ENCODE peak calls at places on chromosome 10, in seven cellular contexts. E is fibroblast of pulmonary artery; F is CD8-positive, alpha-beta memory T cell; U is left ventricle myocardium inferior; S is IMR-90; O is esophagus muscularis mucosa; Z is cardiac fibroblast. B is an unnamed sample.

GRCh38 chr10:22321831-22322662 is 1.1 kb downstream of the BMI1 start:
- DNase-seq in O (no peak), S (no peak), F (peak), E (no peak), U (no peak), Z (peak), B (no peak)

GRCh38 chr10:2883238-2883637 is 184.1 kb upstream of the PFKP start:
- DNase-seq in E (no peak), O (no peak), Z (no peak), S (no peak), F (no peak), U (no peak), B (no peak)

GRCh38 chr10:62014510-62014909 is 113.0 kb downstream of the ARID5B start:
- DNase-seq in O (no peak), U (no peak), F (no peak), S (no peak), Z (no peak), E (no peak), B (no peak)

GRCh38 chr10:16792675-16793074 is 24.5 kb downstream of the RSU1 start:
- DNase-seq in F (no peak), Z (peak), E (peak), S (peak), U (peak), O (no peak), B (no peak)

GRCh38 chr10:79390551-79391229 is 43.4 kb downstream of the PPIF start:
- DNase-seq in U (peak), Z (no peak), O (no peak), E (no peak), S (no peak), F (peak), B (no peak)

GRCh38 chr10:21292763-21293517 is 232.5 kb downstream of the SKIDA1 start:
- DNase-seq in F (no peak), Z (peak), E (peak), S (peak), U (peak), O (no peak), B (peak)

GRCh38 chr10:91104185-91105041 is 116.0 kb upstream of the PCGF5 start:
- DNase-seq in E (peak), O (no peak), F (no peak), S (no peak), U (no peak), Z (no peak), B (peak)

GRCh38 chr10:122630526-122630925 is 69.1 kb downstream of the C10orf120 start:
- DNase-seq in F (no peak), S (no peak), E (no peak), U (no peak), Z (no peak), O (no peak), B (no peak)

GRCh38 chr10:74875966-74876365 is 49.6 kb downstream of the KAT6B start:
- DNase-seq in Z (no peak), S (peak), U (no peak), F (no peak), E (no peak), O (no peak), B (no peak)

GRCh38 chr10:32981760-32982159 is 23.7 kb upstream of the ITGB1 start:
- DNase-seq in E (peak), U (peak), F (peak), O (no peak), Z (peak), S (peak), B (no peak)

GRCh38 chr10:132643709-132644543 is 106.3 kb downstream of the INPP5A start:
- DNase-seq in E (no peak), Z (no peak), O (no peak), U (no peak), F (no peak), S (no peak), B (no peak)

GRCh38 chr10:70890917-70891431 is 2.6 kb upstream of the PCBD1 start:
- DNase-seq in Z (no peak), U (peak), E (peak), O (no peak), S (no peak), F (no peak), B (peak)

GRCh38 chr10:72334196-72334831 is 20.4 kb downstream of the DNAJB12 start:
- DNase-seq in S (peak), F (no peak), Z (peak), O (no peak), E (peak), U (peak), B (peak)

GRCh38 chr10:4080225-4080624 is 295.2 kb upstream of the KLF6 start:
- DNase-seq in U (no peak), S (no peak), O (no peak), F (no peak), Z (no peak), E (peak), B (no peak)

GRCh38 chr10:74081192-74081803 is 69.3 kb downstream of the AP3M1 start:
- DNase-seq in S (peak), U (no peak), O (peak), E (peak), F (peak), Z (peak), B (peak)

GRCh38 chr10:96655577-96656213 is 64.6 kb downstream of the PIK3AP1 start:
- DNase-seq in F (no peak), O (no peak), E (no peak), U (no peak), Z (no peak), S (no peak), B (no peak)

GRCh38 chr10:85645097-85645496 is 721.5 kb downstream of the GRID1 start:
- DNase-seq in Z (no peak), F (no peak), O (no peak), U (no peak), E (no peak), S (no peak), B (no peak)

GRCh38 chr10:114779803-114780609 is 41.6 kb upstream of the FHIP2A start:
- DNase-seq in E (peak), O (no peak), U (no peak), S (peak), F (no peak), Z (peak), B (no peak)

GRCh38 chr10:47025540-47026300 is 114.5 kb downstream of the PTPN20 start:
- DNase-seq in Z (peak), O (peak), E (peak), U (peak), F (no peak), S (peak), B (peak)

GRCh38 chr10:131269776-131270460 is 41.6 kb downstream of the TCERG1L start:
- DNase-seq in E (no peak), F (no peak), S (no peak), Z (no peak), U (no peak), O (no peak), B (no peak)

GRCh38 chr10:30538086-30538485 is 91.5 kb downstream of the LYZL2 start:
- DNase-seq in O (no peak), F (no peak), Z (peak), S (peak), U (no peak), E (peak), B (no peak)

GRCh38 chr10:30967654-30968421 is 63.8 kb downstream of the ZNF438 start:
- DNase-seq in F (no peak), Z (no peak), S (no peak), E (peak), O (no peak), U (no peak), B (no peak)

GRCh38 chr10:121183241-121183640 is 332.1 kb downstream of the WDR11 start:
- DNase-seq in U (no peak), S (no peak), F (no peak), O (no peak), E (no peak), Z (no peak), B (no peak)

GRCh38 chr10:112985701-112986510 is 35.9 kb downstream of the TCF7L2 start:
- DNase-seq in E (peak), Z (peak), U (no peak), O (no peak), F (no peak), S (peak), B (no peak)

GRCh38 chr10:18216482-18216881 is 76.3 kb downstream of the CACNB2 start:
- DNase-seq in O (no peak), S (peak), U (no peak), Z (peak), F (no peak), E (peak), B (no peak)

GRCh38 chr10:124230586-124231187 is 137.3 kb upstream of the CHST15 start:
- DNase-seq in E (no peak), U (no peak), S (no peak), O (no peak), Z (no peak), F (no peak), B (no peak)

GRCh38 chr10:89296227-89296648 is 5.6 kb upstream of the IFIT2 start:
- DNase-seq in E (peak), U (no peak), F (no peak), S (peak), Z (peak), O (no peak), B (no peak)

GRCh38 chr10:32205666-32206065 is 141.3 kb downstream of the EPC1 start:
- DNase-seq in O (no peak), F (no peak), Z (peak), S (peak), U (no peak), E (peak), B (no peak)

GRCh38 chr10:71076473-71077142 is 135.8 kb upstream of the UNC5B start:
- DNase-seq in S (no peak), U (no peak), O (peak), E (no peak), Z (no peak), F (no peak), B (no peak)

GRCh38 chr10:32166365-32166764 is 110.1 kb upstream of the KIF5B start:
- DNase-seq in F (no peak), S (no peak), U (no peak), Z (no peak), E (no peak), O (no peak), B (no peak)

GRCh38 chr10:63713191-63714144 is 192.3 kb downstream of the REEP3 start:
- DNase-seq in E (peak), F (no peak), U (peak), S (peak), O (no peak), Z (peak), B (peak)

GRCh38 chr10:120495226-120495625 is 38.2 kb downstream of the PLPP4 start:
- DNase-seq in E (peak), S (no peak), Z (no peak), U (no peak), O (no peak), F (no peak), B (peak)

GRCh38 chr10:76176166-76176550 is 744.7 kb downstream of the LRMDA start:
- DNase-seq in Z (no peak), E (no peak), U (no peak), F (no peak), O (peak), S (no peak), B (no peak)

GRCh38 chr10:26805567-26806245 is 55.1 kb downstream of the ABI1 start:
- DNase-seq in O (no peak), U (no peak), S (peak), Z (peak), F (no peak), E (peak), B (no peak)

GRCh38 chr10:92218569-92218968 is 72.3 kb downstream of the CPEB3 start:
- DNase-seq in S (no peak), U (no peak), E (no peak), F (no peak), Z (no peak), O (no peak), B (no peak)

GRCh38 chr10:101161494-101162299 is 30.6 kb downstream of the TLX1 start:
- DNase-seq in O (peak), F (peak), Z (peak), U (peak), E (peak), S (peak), B (peak)
- H3K4me3 ChIP-seq in O (peak), F (no peak), Z (peak), U (peak), E (peak), S (peak), B (peak)

GRCh38 chr10:5445006-5445405 is 32.6 kb downstream of the NET1 start:
- DNase-seq in F (no peak), Z (no peak), O (no peak), U (no peak), E (no peak), S (no peak), B (no peak)

GRCh38 chr10:5442056-5442989 is 30.0 kb downstream of the NET1 start:
- DNase-seq in F (no peak), O (no peak), Z (peak), E (peak), S (peak), U (no peak), B (peak)

GRCh38 chr10:5441106-5441505 is 28.7 kb downstream of the NET1 start:
- DNase-seq in F (no peak), U (no peak), O (no peak), Z (no peak), S (no peak), E (no peak), B (no peak)

GRCh38 chr10:5443429-5443828 is 31.1 kb downstream of the NET1 start:
- DNase-seq in E (no peak), S (no peak), O (no peak), F (no peak), Z (no peak), U (no peak), B (no peak)

DNA sequence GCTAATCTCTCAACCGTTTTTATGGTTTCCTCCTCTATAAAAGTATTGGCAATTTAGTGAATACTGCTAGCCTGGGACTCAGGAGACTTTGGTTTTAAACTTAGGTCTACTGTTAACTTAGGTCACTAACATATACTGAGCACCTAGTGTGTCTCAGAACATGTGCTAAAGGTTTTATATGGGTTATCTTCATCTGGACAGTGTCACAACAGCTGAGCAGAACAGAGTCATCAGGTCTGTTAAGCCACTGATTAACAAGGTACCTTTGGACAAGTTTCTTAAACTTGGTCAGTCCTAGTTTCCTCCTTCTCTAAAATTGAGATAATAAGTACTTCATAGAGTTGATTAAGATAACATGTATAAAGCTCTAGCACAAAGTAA is 30.6 kb downstream of the NET1 start:
- DNase-seq in S (no peak), E (no peak), F (no peak), Z (no peak), O (no peak), U (no peak), B (no peak)
- H3K4me3 ChIP-seq in S (no peak), E (no peak), F (no peak), Z (no peak), O (no peak), U (no peak), B (no peak)

DNA sequence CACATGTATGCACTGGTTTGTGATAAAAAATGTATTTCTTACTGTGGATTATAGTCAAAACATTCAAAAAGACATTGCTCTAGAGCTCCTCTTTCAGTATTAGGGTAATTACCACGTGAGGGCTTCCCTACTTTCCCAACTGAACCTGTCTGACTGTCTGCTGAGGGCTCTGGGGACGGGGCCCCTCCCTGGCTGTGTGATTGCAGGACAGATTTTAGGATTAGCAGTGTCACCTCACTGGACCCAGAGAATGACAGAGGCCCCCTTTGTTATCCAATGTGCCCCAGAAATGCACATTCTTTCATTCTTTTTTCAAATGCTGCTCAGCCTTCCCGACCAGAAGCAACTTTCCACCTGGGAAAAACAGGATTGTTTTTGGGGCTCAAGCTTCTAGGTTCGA is 43.6 kb upstream of the MXI1 start:
- DNase-seq in Z (no peak), O (no peak), F (no peak), S (no peak), E (no peak), U (no peak), B (no peak)
- H3K4me3 ChIP-seq in Z (no peak), O (no peak), F (no peak), S (no peak), E (no peak), U (no peak), B (no peak)

DNA sequence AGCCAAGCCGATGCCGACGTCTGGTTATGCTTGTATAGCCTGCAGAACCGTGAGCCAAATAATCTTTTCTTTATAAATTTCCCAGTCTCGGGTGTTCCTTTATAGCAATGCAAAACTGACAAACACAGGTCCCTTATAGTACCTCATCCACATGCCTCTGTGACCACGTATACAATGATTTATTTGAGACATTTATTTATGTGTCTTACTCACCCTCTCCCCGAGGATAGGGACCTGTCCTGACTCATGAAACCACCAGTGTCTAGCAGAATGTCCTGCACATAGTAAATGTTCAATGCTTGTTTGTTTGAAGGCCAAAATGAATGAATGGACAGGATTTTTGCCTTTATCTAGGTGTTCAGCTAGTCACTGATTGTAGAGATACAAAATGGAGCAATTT is 147.9 kb upstream of the FZD8 start:
- DNase-seq in E (peak), F (no peak), U (no peak), S (peak), O (no peak), Z (peak), B (no peak)
- H3K4me3 ChIP-seq in E (no peak), F (no peak), U (no peak), S (no peak), O (no peak), Z (no peak), B (no peak)

GRCh38 chr10:99562631-99563030 is 29.9 kb downstream of the NKX2-3 start:
- DNase-seq in U (no peak), E (no peak), S (no peak), F (no peak), O (no peak), Z (no peak), B (no peak)
- H3K4me3 ChIP-seq in U (no peak), E (no peak), S (no peak), F (no peak), O (no peak), Z (no peak), B (no peak)

GRCh38 chr10:28367419-28367818 is 64.6 kb upstream of the MPP7 start:
- DNase-seq in F (no peak), E (no peak), S (no peak), O (no peak), Z (no peak), U (no peak), B (no peak)

GRCh38 chr10:28365840-28366239 is 63.0 kb upstream of the MPP7 start:
- DNase-seq in S (no peak), E (no peak), Z (no peak), O (no peak), U (no peak), F (no peak), B (no peak)

GRCh38 chr10:28370107-28370835 is 67.4 kb upstream of the MPP7 start:
- DNase-seq in E (no peak), Z (no peak), O (no peak), S (no peak), F (no peak), U (no peak), B (no peak)

GRCh38 chr10:28366943-28367342 is 64.1 kb upstream of the MPP7 start:
- DNase-seq in Z (no peak), E (no peak), S (no peak), F (no peak), O (no peak), U (no peak), B (no peak)

DNA sequence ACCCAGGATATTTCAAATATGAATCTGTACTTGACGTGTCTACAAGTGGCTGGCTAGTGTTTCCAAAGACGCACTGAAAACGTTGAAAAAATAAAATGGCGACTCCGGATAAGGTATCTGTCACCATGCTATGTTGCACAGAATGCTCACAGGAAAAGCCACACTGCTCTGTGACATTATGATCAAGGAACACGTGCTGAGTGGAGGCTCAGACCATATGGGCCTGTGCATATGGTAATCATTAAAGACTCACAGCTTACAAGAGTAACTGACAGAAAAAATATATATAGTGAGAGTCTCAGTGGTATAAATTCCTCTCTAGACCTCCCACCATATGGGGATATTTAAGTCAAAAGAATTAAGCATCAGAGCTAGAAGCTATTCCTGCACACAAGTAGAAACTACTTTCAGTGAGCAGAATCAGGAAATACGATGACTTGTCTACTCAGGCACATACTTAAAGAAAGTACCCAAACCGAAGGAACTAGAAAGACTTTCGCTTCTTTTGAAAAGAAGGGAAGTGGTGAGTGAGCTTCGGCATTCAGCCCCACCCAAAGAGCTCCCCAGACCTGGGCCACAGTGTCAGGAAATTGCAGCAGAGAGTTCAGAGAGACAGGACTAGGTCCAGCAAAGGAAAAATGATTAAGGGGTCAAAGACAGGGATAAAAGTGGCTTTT is 65.1 kb upstream of the MPP7 start:
- DNase-seq in E (no peak), O (no peak), Z (no peak), U (peak), F (peak), S (no peak), B (no peak)
- H3K4me3 ChIP-seq in E (no peak), O (no peak), Z (no peak), U (no peak), F (peak), S (no peak), B (no peak)

GRCh38 chr10:11874568-11875182 is 51.5 kb downstream of the PROSER2 start:
- DNase-seq in Z (peak), F (peak), S (peak), E (peak), O (no peak), U (peak), B (peak)
- H3K4me3 ChIP-seq in Z (no peak), F (no peak), S (no peak), E (no peak), O (no peak), U (no peak), B (no peak)

GRCh38 chr10:14652816-14653215 is 121.9 kb downstream of the FAM107B start:
- DNase-seq in F (no peak), U (no peak), S (no peak), O (no peak), E (no peak), Z (no peak), B (no peak)
- H3K4me3 ChIP-seq in F (no peak), U (no peak), S (no peak), O (no peak), E (no peak), Z (no peak), B (no peak)

B was measured in BE2C.